ENCODE peak calls at places on chromosomes 11 and 22, in four cellular contexts. Z, A, R and M are unnamed samples.

GRCh38 chr11:118917488-118918127 is 8.1 kb downstream of the BCL9L start:
- DNase-seq in Z (peak; percentile 81), A (peak; percentile 77), R (peak; percentile 64), M (no peak)

GRCh38 chr11:74826901-74827300 is 78.3 kb downstream of the RNF169 start:
- DNase-seq in Z (no peak), A (no peak), R (no peak), M (no peak)

GRCh38 chr11:116580828-116581227 is 192.0 kb downstream of the BUD13 start:
- DNase-seq in Z (no peak), A (no peak), R (no peak), M (no peak)

GRCh38 chr11:95065336-95065735 is 1.4 kb upstream of the SRSF8 start:
- DNase-seq in Z (no peak), A (no peak), R (no peak), M (no peak)

GRCh38 chr11:88579466-88579865 is 241.9 kb upstream of the CTSC start:
- DNase-seq in Z (no peak), A (no peak), R (no peak), M (no peak)

GRCh38 chr11:10550503-10550902 is 9.5 kb upstream of the RNF141 start:
- DNase-seq in Z (no peak), A (no peak), R (no peak), M (no peak)

GRCh38 chr22:31956360-31956759 is 12.0 kb downstream of the YWHAH start:
- DNase-seq in Z (no peak), A (no peak), R (no peak), M (no peak)

GRCh38 chr22:20206709-20207215 is 55.9 kb upstream of the CCDC188 start:
- DNase-seq in Z (no peak), A (peak; percentile 31), R (peak; percentile 74), M (no peak)

GRCh38 chr22:29377979-29378378 is 10.4 kb downstream of the AP1B1 start:
- DNase-seq in Z (no peak), A (no peak), R (peak; percentile 59), M (no peak)

GRCh38 chr11:125872138-125872491 is 15.4 kb upstream of the HYLS1 start:
- DNase-seq in Z (no peak), A (no peak), R (no peak), M (no peak)

GRCh38 chr11:61004037-61004641 is 32.7 kb downstream of the CD6 start:
- DNase-seq in Z (no peak), A (no peak), R (no peak), M (no peak)

GRCh38 chr11:105045897-105046296 is 762 bp upstream of the CARD16 start:
- DNase-seq in Z (no peak), A (no peak), R (no peak), M (no peak)

GRCh38 chr11:108170191-108170590 is 48.8 kb downstream of the ACAT1 start:
- DNase-seq in Z (no peak), A (no peak), R (no peak), M (no peak)

GRCh38 chr11:57474017-57474750 is 13.9 kb downstream of the RTN4RL2 start:
- DNase-seq in Z (no peak), A (no peak), R (no peak), M (no peak)

GRCh38 chr11:131943296-131943695 is 572.9 kb downstream of the NTM start:
- DNase-seq in Z (no peak), A (no peak), R (no peak), M (no peak)

GRCh38 chr11:25734592-25735211 is 597.2 kb upstream of the ANO3 start:
- DNase-seq in Z (no peak), A (no peak), R (no peak), M (no peak)

GRCh38 chr11:121321614-121322243 is 29.2 kb downstream of the SC5D start:
- DNase-seq in Z (peak; percentile 41), A (peak; percentile 49), R (peak; percentile 37), M (no peak)

GRCh38 chr11:30488304-30488998 is 97.7 kb downstream of the MPPED2 start:
- DNase-seq in Z (no peak), A (peak; percentile 60), R (peak; percentile 39), M (no peak)

GRCh38 chr11:76690736-76691135 is 20.2 kb upstream of the LRRC32 start:
- DNase-seq in Z (no peak), A (no peak), R (no peak), M (no peak)

GRCh38 chr11:95835351-95835750 is 45.1 kb downstream of the CEP57 start:
- DNase-seq in Z (peak; percentile 25), A (no peak), R (no peak), M (no peak)

GRCh38 chr11:11250470-11250869 is 102.6 kb downstream of the CSNK2A3 start:
- DNase-seq in Z (no peak), A (no peak), R (no peak), M (no peak)

GRCh38 chr11:59943996-59944395 is 5.8 kb downstream of the OOSP1 start:
- DNase-seq in Z (no peak), A (no peak), R (no peak), M (no peak)

GRCh38 chr22:30305519-30305905 is 16.2 kb upstream of the CASTOR1 start:
- DNase-seq in Z (peak; percentile 67), A (peak; percentile 76), R (peak; percentile 76), M (no peak)

GRCh38 chr22:46547179-46547882 is 9.9 kb upstream of the CELSR1 start:
- DNase-seq in Z (no peak), A (no peak), R (peak; percentile 61), M (no peak)

GRCh38 chr11:12139144-12139881 is 28.9 kb downstream of the MICAL2 start:
- DNase-seq in Z (no peak), A (no peak), R (no peak), M (no peak)

GRCh38 chr11:131198646-131199285 is 171.6 kb upstream of the NTM start:
- DNase-seq in Z (no peak), A (no peak), R (no peak), M (no peak)

GRCh38 chr11:46472662-46472994 is 81.1 kb upstream of the CHRM4 start:
- DNase-seq in Z (no peak), A (peak; percentile 57), R (peak; percentile 26), M (no peak)

GRCh38 chr22:40404251-40405177 is 34.1 kb downstream of the SGSM3 start:
- DNase-seq in Z (no peak), A (no peak), R (no peak), M (no peak)

GRCh38 chr11:19393941-19394340 is 153.2 kb upstream of the E2F8 start:
- DNase-seq in Z (peak; percentile 33), A (no peak), R (no peak), M (no peak)

GRCh38 chr11:129313588-129314288 is 61.9 kb upstream of the BARX2 start:
- DNase-seq in Z (peak; percentile 49), A (no peak), R (no peak), M (no peak)

DNA sequence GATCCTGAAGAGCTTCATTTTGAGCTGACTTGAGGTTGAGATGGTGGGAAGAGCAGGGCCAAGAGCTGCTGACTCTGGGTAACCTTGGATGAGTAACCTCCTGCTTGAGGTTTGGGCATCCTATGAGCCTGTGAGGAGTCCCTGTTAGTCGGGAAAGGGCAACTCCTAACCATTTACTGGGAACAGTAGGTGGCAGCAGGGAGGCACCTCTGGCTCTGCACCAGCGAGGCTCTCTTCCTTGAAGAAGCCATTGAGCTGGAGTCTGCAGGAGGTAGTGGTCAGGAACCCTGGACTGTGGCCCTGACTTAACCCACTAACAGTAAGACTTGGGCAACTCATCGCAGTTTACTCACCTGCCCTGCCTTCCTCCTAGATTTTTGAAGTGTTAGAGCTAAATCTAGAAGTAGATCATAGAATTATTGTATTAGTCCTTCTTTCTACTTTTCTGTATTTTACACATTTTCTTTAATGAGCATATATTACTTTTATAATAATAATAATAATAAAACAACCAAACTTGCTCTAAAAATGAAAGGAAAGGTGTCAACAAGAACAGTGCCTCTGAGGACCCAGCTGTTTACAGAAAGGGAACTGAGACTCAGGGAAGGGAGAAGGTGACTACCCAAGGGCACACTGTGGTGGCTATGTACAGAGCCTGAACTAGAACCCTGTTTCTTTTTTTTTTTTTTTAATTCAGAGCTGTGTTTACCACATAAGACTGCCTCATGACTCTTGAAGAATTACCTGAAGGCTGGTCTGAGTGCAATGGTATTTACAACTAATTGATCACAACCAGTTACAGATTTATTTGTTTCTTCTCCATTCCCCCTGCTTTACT is 47.5 kb downstream of the MEI1 start:
- DNase-seq in Z (peak; percentile 67), A (peak; percentile 77), R (peak; percentile 84), M (no peak)
- TF ChIP-seq EP300 in Z (no peak), A (no peak), R (no peak), M (no peak)

GRCh38 chr11:34860034-34860433 is 56.1 kb downstream of the APIP start:
- DNase-seq in Z (no peak), A (no peak), R (peak; percentile 36), M (no peak)

GRCh38 chr11:34859496-34859895 is 56.7 kb downstream of the APIP start:
- DNase-seq in Z (no peak), A (no peak), R (no peak), M (no peak)

GRCh38 chr11:34857463-34857862 is 58.7 kb downstream of the APIP start:
- DNase-seq in Z (no peak), A (no peak), R (no peak), M (no peak)

GRCh38 chr11:34863048-34863447 is 53.1 kb downstream of the APIP start:
- DNase-seq in Z (no peak), A (no peak), R (no peak), M (no peak)

GRCh38 chr11:34860518-34860917 is 55.7 kb downstream of the APIP start:
- DNase-seq in Z (no peak), A (no peak), R (no peak), M (no peak)
- H3K4me3 ChIP-seq in Z (no peak overlapping the region), A (no peak overlapping the region), R (no peak overlapping the region), M (no peak overlapping the region)

GRCh38 chr11:17629113-17629512 is 82.1 kb downstream of the OTOG start:
- DNase-seq in Z (no peak), A (peak; percentile 3), R (no peak), M (peak; percentile 70)
- TF ChIP-seq EP300 in Z (no peak), A (no peak), R (no peak), M (no peak)

GRCh38 chr11:77879218-77879617 is 58.3 kb downstream of the AAMDC start:
- DNase-seq in Z (peak; percentile 79), A (no peak), R (no peak), M (no peak)
- H3K4me3 ChIP-seq in Z (no peak overlapping the region), A (no peak overlapping the region), R (no peak overlapping the region), M (no peak overlapping the region)

GRCh38 chr22:38935023-38935422 is 22.4 kb upstream of the APOBEC3A start:
- DNase-seq in Z (no peak), A (peak; percentile 99), R (peak; percentile 96), M (no peak)
- TF ChIP-seq EP300 in Z (no peak), A (no peak), R (no peak), M (no peak)

DNA sequence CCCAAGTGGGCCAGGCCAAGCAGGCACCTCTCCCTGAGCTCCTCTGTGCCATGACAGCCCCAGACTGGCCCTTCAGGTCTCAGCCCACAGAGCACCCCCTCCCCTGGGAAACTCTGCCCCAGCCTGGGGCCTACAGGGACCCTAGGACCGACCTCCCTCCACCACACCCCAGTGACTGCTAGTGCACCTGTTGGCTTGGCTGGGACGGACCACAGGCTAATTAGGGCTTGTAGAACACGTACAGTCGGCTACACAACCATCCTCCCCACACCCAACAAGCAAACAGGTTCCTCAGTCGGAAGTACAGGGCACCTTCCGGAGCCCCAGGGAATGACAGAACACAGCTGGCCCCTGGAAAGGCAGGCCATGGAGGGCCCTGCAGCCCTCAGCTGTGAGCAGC is 4.3 kb downstream of the SBF1 start:
- DNase-seq in Z (no peak), A (peak; percentile 67), R (no peak), M (no peak)
- H3K4me3 ChIP-seq in Z (no peak overlapping the region), A (no peak overlapping the region), R (no peak overlapping the region), M (no peak overlapping the region)